ENCODE peak calls at places on chromosomes 11 and 22, in four cellular contexts. L is K562, C is H1, X is HepG2. B is an unnamed sample.

GRCh38 chr22:33329398-33329797 is 271.2 kb upstream of the SYN3 start:
- DNase-seq in L (no peak), C (no peak), X (peak), B (peak)

GRCh38 chr11:17867346-17867745 is 132.8 kb downstream of the KCNC1 start:
- DNase-seq in L (no peak), C (no peak), X (no peak), B (no peak)

GRCh38 chr11:17779861-17780594 is 45.4 kb downstream of the KCNC1 start:
- DNase-seq in L (no peak), C (no peak), X (no peak), B (no peak)

GRCh38 chr11:75429902-75430691 is 2.9 kb downstream of the KLHL35 start:
- DNase-seq in L (no peak), C (no peak), X (no peak), B (peak)

GRCh38 chr11:72333657-72334056 is 89.7 kb upstream of the PHOX2A start:
- DNase-seq in L (peak), C (peak), X (no peak), B (peak)

GRCh38 chr11:849951-850776 is 7.5 kb downstream of the TSPAN4 start:
- DNase-seq in L (no peak), C (no peak), X (no peak), B (no peak)

GRCh38 chr11:44804449-44805151 is 77.8 kb downstream of the TSPAN18 start:
- DNase-seq in L (no peak), C (no peak), X (no peak), B (no peak)

GRCh38 chr11:130995266-130995665 is 79.0 kb upstream of the SNX19 start:
- DNase-seq in L (no peak), C (no peak), X (no peak), B (no peak)

GRCh38 chr22:30129636-30130035 is 49.4 kb downstream of the HORMAD2 start:
- DNase-seq in L (no peak), C (no peak), X (no peak), B (no peak)

GRCh38 chr11:125561924-125562323 is 7.4 kb upstream of the EI24 start:
- DNase-seq in L (no peak), C (no peak), X (no peak), B (no peak)

GRCh38 chr11:85768473-85769146 is 42.3 kb downstream of the SYTL2 start:
- DNase-seq in L (no peak), C (no peak), X (no peak), B (no peak)

GRCh38 chr22:45212306-45212709 is 28.4 kb downstream of the KIAA0930 start:
- DNase-seq in L (no peak), C (no peak), X (no peak), B (peak)

GRCh38 chr11:61004037-61004641 is 32.7 kb downstream of the CD6 start:
- DNase-seq in L (no peak), C (no peak), X (no peak), B (no peak)

GRCh38 chr22:37328017-37328416 is 45.7 kb downstream of the CYTH4 start:
- DNase-seq in L (no peak), C (no peak), X (no peak), B (no peak)

GRCh38 chr11:112248216-112248615 is 12.4 kb downstream of the PLET1 start:
- DNase-seq in L (no peak), C (no peak), X (no peak), B (no peak)

GRCh38 chr22:47965896-47966295 is 1203.4 kb downstream of the TBC1D22A start:
- DNase-seq in L (no peak), C (no peak), X (no peak), B (no peak)

GRCh38 chr22:45805413-45805812 is 133.8 kb downstream of the ATXN10 start:
- DNase-seq in L (no peak), C (no peak), X (no peak), B (no peak)

GRCh38 chr11:133163463-133164419 is 368.6 kb downstream of the OPCML start:
- DNase-seq in L (peak), C (no peak), X (peak), B (peak)

GRCh38 chr11:96049426-96049825 is 125.5 kb upstream of the MTMR2 start:
- DNase-seq in L (no peak), C (no peak), X (no peak), B (no peak)

GRCh38 chr11:109026891-109027489 is 362.1 kb downstream of the DDX10 start:
- DNase-seq in L (no peak), C (no peak), X (no peak), B (no peak)

GRCh38 chr22:40759294-40759840 is 59.8 kb downstream of the SLC25A17 start:
- DNase-seq in L (no peak), C (no peak), X (no peak), B (no peak)

GRCh38 chr11:33733978-33734377 is 2.2 kb downstream of the CD59 start:
- DNase-seq in L (no peak), C (no peak), X (no peak), B (no peak)

GRCh38 chr11:19869466-19869865 is 156.8 kb downstream of the NAV2 start:
- DNase-seq in L (no peak), C (no peak), X (no peak), B (no peak)

DNA sequence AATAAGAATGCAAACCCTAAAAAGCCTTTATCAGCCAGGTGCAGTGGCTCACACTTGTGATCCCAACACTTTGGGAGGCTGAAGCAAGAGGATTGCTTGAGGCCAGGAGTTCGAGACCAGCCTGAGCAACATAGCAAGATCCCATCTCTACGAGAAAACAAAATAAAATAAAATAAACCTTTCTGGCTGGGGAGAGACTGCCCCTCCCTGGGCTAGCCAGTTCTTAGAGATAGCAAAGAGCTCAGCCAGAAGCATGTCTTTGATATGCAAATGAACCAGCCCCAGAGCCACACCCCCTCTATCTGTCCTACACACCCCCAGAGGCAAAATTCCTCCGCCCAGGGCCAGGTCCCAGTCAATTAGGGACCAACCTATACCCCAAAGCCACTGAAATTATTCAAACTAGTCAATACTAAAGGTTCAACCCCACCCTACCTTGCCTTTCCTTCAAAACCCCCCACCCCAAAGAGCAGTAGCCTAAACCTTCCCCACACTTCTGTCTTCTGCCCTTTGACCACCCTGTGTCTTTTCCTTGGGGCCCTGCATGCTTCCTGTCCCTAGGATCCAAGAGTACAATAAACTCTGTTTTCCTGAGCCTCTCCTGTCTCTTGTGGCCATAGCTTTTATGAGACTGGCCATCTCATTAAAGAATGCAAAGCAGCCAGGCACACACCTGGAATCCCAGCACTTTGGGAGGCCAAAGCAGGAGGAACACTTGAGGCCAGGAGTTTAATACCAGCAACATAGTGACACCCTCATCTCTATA is 37.3 kb upstream of the CXCR5 start:
- DNase-seq in L (peak), C (no peak), X (no peak), B (no peak)
- TF ChIP-seq RNF2 in L (no peak), C (no peak), X (no peak), B (no peak)

DNA sequence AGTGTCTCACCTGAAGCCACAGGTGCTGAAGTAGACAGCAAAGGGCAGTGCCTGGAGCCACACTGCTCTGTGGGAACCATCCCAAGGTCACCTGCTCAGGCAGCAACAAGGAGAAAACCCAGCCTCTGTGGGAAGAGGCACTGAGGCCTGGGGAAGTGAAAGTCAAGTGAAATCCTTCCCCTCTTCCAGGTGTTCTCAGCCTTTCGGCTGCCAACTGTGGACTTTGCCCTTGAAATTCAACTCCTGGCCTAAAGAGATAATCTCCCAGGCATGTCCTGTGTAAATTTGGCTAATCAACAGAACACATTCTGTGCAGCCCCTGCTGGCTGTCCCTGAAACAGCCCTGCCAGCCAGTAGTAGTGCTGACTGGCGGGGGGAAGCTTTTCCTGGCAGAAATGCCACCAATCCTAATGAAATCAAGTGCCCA is 112.1 kb downstream of the RPL27A start:
- DNase-seq in L (peak), C (no peak), X (peak), B (peak)
- TF ChIP-seq RNF2 in L (no peak), C (no peak), X (no peak), B (no peak)

DNA sequence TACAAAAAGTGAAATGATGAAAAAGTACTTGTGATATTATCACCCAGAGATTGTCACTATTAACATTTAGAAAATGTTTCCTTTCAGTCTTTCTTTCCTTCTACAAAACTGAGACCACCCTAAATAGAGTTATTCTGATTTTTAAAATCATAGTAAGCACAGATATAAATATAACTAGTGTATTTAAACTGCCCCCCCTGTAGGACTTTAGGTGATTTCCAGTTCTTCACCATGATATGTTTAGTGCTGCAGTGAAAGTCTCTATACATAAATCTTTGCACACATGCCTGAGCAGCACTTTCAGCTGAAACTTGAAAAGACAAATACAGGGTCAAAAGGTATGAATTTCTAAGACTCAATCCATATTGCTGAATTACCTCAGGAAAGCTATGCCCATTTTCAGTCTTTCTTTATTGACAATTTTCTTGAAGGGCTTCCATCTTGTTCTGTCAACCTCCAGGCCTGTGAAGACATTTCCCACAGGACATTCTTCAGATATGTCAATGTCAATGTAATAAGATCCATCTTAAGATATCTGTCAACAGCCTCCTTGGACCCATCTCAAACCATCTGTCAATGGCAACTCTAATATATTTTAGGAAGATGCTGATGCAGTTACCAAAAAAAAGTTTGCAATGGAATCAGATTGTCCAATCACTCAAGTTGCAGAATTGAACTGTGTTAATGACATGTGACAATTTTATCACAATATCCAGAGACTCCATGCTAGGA is 30.8 kb upstream of the LDLRAD3 start:
- DNase-seq in L (no peak), C (no peak), X (no peak), B (no peak)
- TF ChIP-seq RNF2 in L (no peak), C (no peak), X (no peak), B (no peak)

GRCh38 chr11:66317322-66317765 is 500 bp upstream of the CD248 start:
- DNase-seq in L (no peak), C (no peak), X (peak), B (no peak)
- TF ChIP-seq RNF2 in L (no peak), C (no peak), X (no peak), B (no peak)

GRCh38 chr11:98862169-98862568 is 158.6 kb upstream of the CNTN5 start:
- DNase-seq in L (no peak), C (no peak), X (no peak), B (no peak)
- TF ChIP-seq RNF2 in L (no peak), C (no peak), X (no peak), B (no peak)

B was measured in A549.